ENCODE peak calls at places on chromosomes 13 and 19, in nine cellular contexts. P is pancreas, O is Panc1, J is stomach, W is fibroblast of lung, L is HCT116, S is tibial nerve, N is heart left ventricle, H is thoracic aorta. K is an unnamed sample.

GRCh38 chr19:47719047-47719885 is 6.0 kb downstream of the EHD2 start:
- DNase-seq in O (no peak), H (peak; percentile 36), L (no peak), P (peak; percentile 84), J (peak; percentile 60), W (peak; percentile 99), S (peak; percentile 79), N (peak; percentile 91), K (peak; percentile 81)

GRCh38 chr13:21683034-21683733 is 12.3 kb downstream of the FGF9 start:
- DNase-seq in W (peak; percentile 54), L (no peak), O (no peak), P (no peak), N (no peak), J (no peak), S (no peak), H (no peak), K (no peak)

GRCh38 chr19:41408256-41408655 is 10.6 kb downstream of the BCKDHA start:
- DNase-seq in W (no peak), O (no peak), N (no peak), L (no peak), H (no peak), S (no peak), J (no peak), P (no peak), K (no peak)

GRCh38 chr19:18020212-18021067 is 12.5 kb downstream of the ARRDC2 start:
- DNase-seq in S (peak; percentile 79), L (no peak), H (peak; percentile 77), N (peak; percentile 86), J (peak; percentile 95), W (no peak), O (no peak), P (peak; percentile 89), K (no peak)

GRCh38 chr13:60018536-60018935 is 145.2 kb downstream of the DIAPH3 start:
- DNase-seq in L (no peak), J (no peak), S (no peak), W (peak; percentile 42), P (no peak), O (no peak), N (no peak), H (no peak), K (no peak)

GRCh38 chr13:93861818-93862217 is 617.7 kb downstream of the DCT start:
- DNase-seq in L (no peak), J (no peak), O (no peak), S (no peak), H (no peak), W (peak; percentile 71), P (no peak), N (no peak), K (peak; percentile 59)

GRCh38 chr19:45560686-45561085 is 23.9 kb downstream of the OPA3 start:
- DNase-seq in H (no peak), S (no peak), J (no peak), L (no peak), N (no peak), P (no peak), O (no peak), W (no peak), K (no peak)

GRCh38 chr13:95535243-95535642 is 17.3 kb upstream of the CLDN10 start:
- DNase-seq in L (peak; percentile 77), O (peak; percentile 84), P (no peak), N (no peak), S (no peak), W (peak; percentile 63), J (no peak), H (no peak), K (no peak)

GRCh38 chr19:16369664-16370576 is 45.3 kb downstream of the KLF2 start:
- DNase-seq in L (no peak), H (no peak), W (no peak), P (no peak), O (no peak), S (no peak), J (no peak), N (no peak), K (no peak)

GRCh38 chr13:32033744-32034143 is 2.2 kb downstream of the FRY start:
- DNase-seq in O (no peak), N (no peak), W (no peak), P (no peak), J (no peak), L (no peak), S (no peak), H (no peak), K (no peak)

GRCh38 chr13:113116206-113116800 is 6.3 kb upstream of the F10 start:
- DNase-seq in J (peak; percentile 11), S (no peak), P (no peak), N (no peak), O (no peak), W (no peak), H (no peak), L (no peak), K (peak; percentile 7)

GRCh38 chr13:78137404-78138142 is 218.9 kb upstream of the EDNRB start:
- DNase-seq in L (peak; percentile 33), J (no peak), S (peak; percentile 27), P (no peak), W (peak; percentile 78), N (no peak), O (peak; percentile 30), H (no peak), K (peak; percentile 9)

GRCh38 chr19:45070861-45071544 is 5.3 kb downstream of the ZNF296 start:
- DNase-seq in N (no peak), P (no peak), L (no peak), S (no peak), J (peak; percentile 83), W (no peak), H (no peak), O (no peak), K (no peak)

GRCh38 chr13:39269411-39269810 is 231.2 kb downstream of the NHLRC3 start:
- DNase-seq in L (no peak), N (no peak), H (no peak), J (no peak), W (peak; percentile 21), O (no peak), S (no peak), P (no peak), K (no peak)

GRCh38 chr13:98978280-98978679 is 416 bp upstream of the DOCK9 start:
- DNase-seq in W (peak; percentile 72), S (no peak), N (no peak), J (no peak), H (no peak), O (peak; percentile 43), P (no peak), L (peak; percentile 15), K (no peak)

GRCh38 chr19:9309974-9310446 is 372 bp upstream of the ZNF699 start:
- DNase-seq in O (peak; percentile 89), W (peak; percentile 92), S (peak; percentile 87), H (peak; percentile 80), L (peak; percentile 91), J (peak; percentile 85), N (peak; percentile 93), P (peak; percentile 87), K (peak; percentile 97)
- H3K27ac ChIP-seq in O (peak overlapping the region; percentile 88), W (peak overlapping the region; percentile 96), S (peak overlapping the region; percentile 96), H (peak overlapping the region; percentile 98), L (peak overlapping the region; percentile 79), J (peak overlapping the region; percentile 98), N (peak overlapping the region; percentile 89), P (peak overlapping the region; percentile 85), K (peak overlapping the region; percentile 88)

GRCh38 chr19:2426661-2427322 is 594 bp downstream of the TIMM13 start:
- DNase-seq in N (peak; percentile 47), L (peak; percentile 16), W (peak; percentile 39), J (peak; percentile 41), P (peak; percentile 69), S (no peak), H (no peak), O (no peak), K (peak; percentile 67)
- TF ChIP-seq CTCF in N (no peak), L (peak; percentile 24), W (no peak), J (no peak), P (no peak), S (no peak), H (no peak), O (no peak), K (no peak)

GRCh38 chr13:72521965-72522661 is 205.3 kb downstream of the MZT1 start:
- DNase-seq in P (peak; percentile 27), L (no peak), H (no peak), J (peak; percentile 42), N (no peak), S (no peak), O (no peak), W (no peak), K (peak; percentile 67)
- H3K4me3 ChIP-seq in P (no peak overlapping the region), L (no peak overlapping the region), H (no peak overlapping the region), J (no peak overlapping the region), N (no peak overlapping the region), S (no peak overlapping the region), O (no peak overlapping the region), W (peak overlapping the region; percentile 33), K (peak overlapping the region; percentile 43)

GRCh38 chr13:33168326-33168960 is 117.1 kb downstream of the STARD13 start:
- DNase-seq in W (no peak), P (no peak), L (no peak), S (no peak), N (no peak), H (no peak), O (no peak), J (no peak), K (no peak)
- H3K27ac ChIP-seq in W (peak overlapping the region; percentile 27), P (no peak overlapping the region), L (no peak overlapping the region), S (peak overlapping the region; percentile 80), N (peak overlapping the region; percentile 47), H (peak overlapping the region; percentile 3), O (no peak overlapping the region), J (peak overlapping the region; percentile 28), K (no peak overlapping the region)